ENCODE peak calls at places on chromosomes 7 and 10, in six cellular contexts. B is tibial artery, H is heart left ventricle, E is fibroblast of lung, A is cardiac muscle cell, V is ascending aorta. L is an unnamed sample.

GRCh38 chr10:75743231-75743864 is 311.9 kb downstream of the LRMDA start:
- DNase-seq in H (no peak), A (no peak), V (no peak), E (no peak), B (no peak), L (no peak)

GRCh38 chr7:21261627-21262564 is 166.0 kb upstream of the SP4 start:
- DNase-seq in V (no peak), A (peak), B (no peak), H (no peak), E (peak), L (peak)

GRCh38 chr7:52940511-52940910 is 94.9 kb upstream of the POM121L12 start:
- DNase-seq in E (peak), H (no peak), V (no peak), A (no peak), B (no peak), L (no peak)

GRCh38 chr7:9939171-9939570 is 1034.5 kb upstream of the PHF14 start:
- DNase-seq in A (peak), E (peak), B (no peak), H (no peak), V (no peak), L (no peak)

GRCh38 chr10:100803908-100804307 is 58.5 kb downstream of the PAX2 start:
- DNase-seq in A (no peak), V (no peak), H (no peak), B (no peak), E (no peak), L (no peak)

GRCh38 chr10:130023454-130024230 is 59.6 kb upstream of the EBF3 start:
- DNase-seq in E (no peak), A (no peak), B (peak), H (no peak), V (no peak), L (no peak)

GRCh38 chr10:71712572-71713134 is 6.9 kb downstream of the C10orf105 start:
- DNase-seq in E (no peak), A (no peak), V (no peak), H (no peak), B (no peak), L (no peak)

GRCh38 chr10:47029181-47029971 is 118.1 kb downstream of the PTPN20 start:
- DNase-seq in H (peak), B (peak), E (no peak), A (no peak), V (peak), L (peak)

GRCh38 chr10:98266647-98267046 is 1.3 kb downstream of the LOXL4 start:
- DNase-seq in A (no peak), B (no peak), H (no peak), V (no peak), E (no peak), L (no peak)

GRCh38 chr10:58967551-58968418 is 208.7 kb upstream of the PHYHIPL start:
- DNase-seq in B (no peak), H (peak), V (no peak), E (peak), A (no peak), L (peak)

GRCh38 chr7:101938115-101938514 is 120.7 kb downstream of the CUX1 start:
- DNase-seq in B (no peak), A (no peak), E (no peak), H (no peak), V (no peak), L (no peak)

GRCh38 chr10:129962092-129962494 is 2.0 kb downstream of the EBF3 start:
- DNase-seq in A (peak), E (no peak), V (peak), H (no peak), B (peak), L (no peak)

GRCh38 chr7:128833148-128833938 is 3.1 kb downstream of the FLNC start:
- DNase-seq in B (peak), E (peak), V (peak), H (peak), A (peak), L (no peak)

GRCh38 chr10:78520737-78521430 is 487.2 kb downstream of the RPS24 start:
- DNase-seq in E (peak), V (no peak), H (no peak), A (peak), B (no peak), L (no peak)

GRCh38 chr10:3486346-3487065 is 298.5 kb downstream of the KLF6 start:
- DNase-seq in B (no peak), E (peak), H (no peak), A (no peak), V (no peak), L (peak)

GRCh38 chr10:119370972-119371703 is 163.8 kb downstream of the GRK5 start:
- DNase-seq in A (peak), B (peak), V (peak), H (peak), E (peak), L (no peak)

GRCh38 chr7:159091480-159092475 is 52.9 kb downstream of the VIPR2 start:
- DNase-seq in A (no peak), H (peak), B (peak), V (peak), E (no peak), L (peak)

GRCh38 chr10:131843881-131844284 is 56.9 kb upstream of the PPP2R2D start:
- DNase-seq in V (peak), B (peak), A (no peak), E (no peak), H (no peak), L (no peak)

GRCh38 chr7:103073989-103074518 is 542 bp downstream of the FBXL13 start:
- DNase-seq in B (no peak), H (no peak), V (no peak), A (no peak), E (no peak), L (peak)

GRCh38 chr7:52365349-52365748 is 670.1 kb upstream of the POM121L12 start:
- DNase-seq in H (no peak), E (no peak), A (no peak), V (no peak), B (no peak), L (no peak)

GRCh38 chr10:103491729-103492364 is 1.7 kb upstream of the NEURL1 start:
- DNase-seq in V (no peak), A (peak), H (no peak), E (peak), B (no peak), L (no peak)

GRCh38 chr10:117537904-117538524 is 4.5 kb upstream of the EMX2 start:
- DNase-seq in A (no peak), V (no peak), H (no peak), B (no peak), E (no peak), L (no peak)

GRCh38 chr7:100493476-100494264 is 9.9 kb downstream of the NYAP1 start:
- DNase-seq in A (peak), V (no peak), E (peak), B (no peak), H (peak), L (peak)

DNA sequence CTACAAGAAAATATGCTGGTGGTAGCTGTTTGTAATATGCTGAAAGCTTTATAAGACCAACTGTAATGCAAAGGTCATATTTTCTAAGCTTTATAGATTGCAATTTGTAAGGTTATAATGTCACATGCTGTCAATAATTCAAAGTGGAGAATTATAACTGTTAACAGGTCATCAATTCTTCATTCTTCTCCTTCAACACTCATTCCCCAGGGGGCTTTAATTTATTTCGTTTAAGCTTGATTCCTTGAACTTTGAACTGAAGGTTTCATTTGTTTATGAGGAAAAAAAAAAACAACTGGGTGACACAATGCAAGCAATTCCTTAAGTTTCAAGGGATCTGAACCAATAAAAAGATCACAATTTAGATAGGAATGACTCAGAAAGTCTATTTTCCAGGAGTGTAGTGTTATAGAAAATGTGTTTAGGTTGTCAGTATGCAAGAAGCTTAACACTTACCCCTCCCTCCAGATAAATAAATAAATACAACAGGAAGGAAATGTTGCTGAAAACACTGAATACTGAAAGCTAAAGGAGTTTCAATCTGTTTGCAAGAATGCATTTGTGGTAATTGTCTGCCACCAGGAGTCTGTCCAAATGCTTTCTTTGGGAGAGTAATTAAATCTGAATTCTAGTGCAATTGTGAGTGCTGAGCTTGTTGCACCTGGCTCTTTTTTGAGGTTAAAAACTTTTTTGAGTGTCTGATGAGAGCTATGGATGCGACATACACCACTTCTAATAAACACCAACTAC is 183.6 kb downstream of the SORCS1 start:
- DNase-seq in V (no peak), A (no peak), B (no peak), H (no peak), E (no peak), L (no peak)
- TF ChIP-seq CTCF in V (no peak), A (no peak), B (no peak), H (no peak), E (no peak), L (no peak)

GRCh38 chr10:133062085-133062484 is 25.6 kb upstream of the ADGRA1 start:
- DNase-seq in H (no peak), V (no peak), E (no peak), A (no peak), B (no peak), L (no peak)
- H3K27ac ChIP-seq in H (no peak), V (no peak), E (no peak), A (no peak), B (no peak), L (no peak)

GRCh38 chr7:67636363-67637355 is 640.0 kb downstream of the TYW1 start:
- DNase-seq in B (no peak), E (no peak), H (no peak), A (peak), V (no peak), L (no peak)
- TF ChIP-seq CTCF in B (no peak), E (no peak), H (peak), A (peak), V (no peak), L (peak)

GRCh38 chr10:8054243-8054497 is 318 bp upstream of the GATA3 start:
- DNase-seq in B (no peak), A (peak), E (peak), V (no peak), H (no peak), L (no peak)
- H3K27ac ChIP-seq in B (no peak), A (no peak), E (no peak), V (no peak), H (peak), L (no peak)

GRCh38 chr10:112429147-112429546 is 17.6 kb downstream of the ZDHHC6 start:
- DNase-seq in A (no peak), B (no peak), H (no peak), V (no peak), E (no peak), L (no peak)

GRCh38 chr10:112429654-112430230 is 17.0 kb downstream of the ZDHHC6 start:
- DNase-seq in E (no peak), B (no peak), A (no peak), H (no peak), V (no peak), L (no peak)

DNA sequence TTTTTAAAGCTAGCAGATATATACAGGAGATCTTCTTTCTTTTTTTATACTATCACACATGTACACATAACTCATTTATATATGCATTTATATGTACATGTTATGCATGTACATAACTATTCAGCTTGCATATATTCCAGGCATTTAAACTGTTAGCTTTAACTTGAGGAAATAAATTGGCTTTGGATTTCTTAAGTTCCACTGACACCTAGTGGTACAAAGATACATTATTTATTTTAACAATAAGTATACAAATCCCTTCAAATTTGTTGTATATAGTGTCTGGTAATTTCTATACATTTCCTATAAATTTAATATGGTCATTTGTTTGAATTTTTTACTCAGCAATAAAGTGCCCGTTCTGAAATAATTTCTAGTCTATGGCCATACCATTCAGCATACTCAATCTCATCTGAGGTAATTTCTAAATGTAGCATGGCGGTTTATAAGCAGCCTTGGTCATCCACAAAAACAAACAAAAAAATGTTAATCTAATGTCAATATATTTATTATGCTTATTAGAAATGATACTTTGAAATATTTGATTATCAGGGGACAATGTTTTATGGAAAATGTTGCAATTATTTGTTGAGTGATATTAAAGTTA is 11.6 kb downstream of the ZDHHC6 start:
- DNase-seq in E (peak), A (peak), H (no peak), V (no peak), B (no peak), L (no peak)
- TF ChIP-seq CTCF in E (no peak), A (peak), H (peak), V (peak), B (peak), L (peak)

GRCh38 chr7:19117081-19117869 is at the start of gene TWIST1:
- DNase-seq in E (peak), B (peak), H (peak), A (peak), V (peak), L (no peak)
- H3K27ac ChIP-seq in E (peak), B (peak), H (peak), A (peak), V (peak), L (no peak)

DNA sequence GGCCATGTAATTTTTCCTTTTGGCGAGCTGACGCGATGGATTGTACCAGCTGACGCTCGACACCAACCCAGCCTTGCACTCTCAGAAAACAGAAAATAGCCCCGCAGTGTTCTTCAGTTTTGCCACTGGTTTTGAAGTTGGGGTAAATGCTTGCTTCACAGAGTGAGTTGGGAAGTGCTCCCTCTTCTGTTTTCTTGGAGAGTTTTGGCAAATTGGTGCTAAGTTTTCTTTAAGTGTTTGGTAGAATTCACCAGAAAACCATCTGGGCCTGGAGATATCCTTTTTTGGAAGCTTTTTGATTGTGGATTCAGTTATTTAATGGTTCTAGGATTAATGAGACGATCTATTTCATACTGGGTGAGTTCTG is 252.8 kb downstream of the ELFN1 start:
- DNase-seq in E (no peak), H (no peak), A (no peak), V (no peak), B (no peak), L (no peak)
- TF ChIP-seq CTCF in E (no peak), H (no peak), A (peak), V (no peak), B (no peak), L (no peak)

DNA sequence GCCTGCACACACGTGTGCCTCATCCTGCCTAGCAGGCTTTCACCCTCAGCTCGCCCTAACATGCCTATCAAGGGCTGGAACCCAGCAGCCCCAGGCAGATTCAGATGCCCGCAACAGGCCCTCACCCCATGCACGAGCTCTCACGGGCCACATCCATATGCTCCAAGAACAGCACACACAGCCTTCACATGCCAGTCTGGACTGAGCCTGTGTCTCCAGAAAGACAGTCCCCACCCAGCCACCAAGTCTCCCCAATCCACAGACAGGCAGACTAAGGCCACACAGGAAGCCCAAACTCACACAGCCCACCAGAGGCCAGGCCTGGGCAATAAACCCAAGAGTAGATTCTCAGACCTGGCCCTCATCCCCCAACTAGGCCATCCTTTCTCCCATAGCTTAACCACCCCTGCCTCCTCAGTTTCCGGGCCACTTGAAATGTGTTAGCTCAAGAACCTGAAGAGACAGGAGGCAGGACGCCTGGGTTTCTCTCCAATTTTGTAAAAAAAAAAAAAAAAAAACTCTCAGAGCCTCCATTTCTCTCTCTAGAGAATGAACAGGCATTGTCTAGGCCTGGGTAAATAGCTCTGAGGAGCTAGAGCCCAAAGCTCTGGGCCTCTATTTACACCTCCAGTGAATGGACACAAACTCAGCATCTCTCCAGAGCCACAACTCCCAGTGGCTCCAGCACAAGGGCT is 6.8 kb downstream of the LDB1 start:
- DNase-seq in E (no peak), A (no peak), H (no peak), V (no peak), B (no peak), L (no peak)
- H3K27ac ChIP-seq in E (peak), A (peak), H (peak), V (peak), B (peak), L (peak)

GRCh38 chr10:121694327-121694965 is 96.2 kb upstream of the FGFR2 start:
- DNase-seq in A (no peak), B (no peak), H (no peak), E (no peak), V (no peak), L (no peak)
- TF ChIP-seq CTCF in A (no peak), B (no peak), H (no peak), E (no peak), V (no peak), L (no peak)